ENCODE peak calls at places on chromosomes 13 and 19, in ten cellular contexts. K is suprapubic skin, D is psoas muscle, R is mesothelial cell of epicardium, S is cardiac fibroblast, H is AG04450, C is GM13977, Y is K562, B is thoracic aorta, A is fibroblast of mammary gland. F is an unnamed sample.

GRCh38 chr19:20661150-20661819 is at the start of gene ZNF626:
- DNase-seq in Y (peak), H (peak), R (peak), B (peak), C (peak), A (peak), S (peak), K (peak), D (peak), F (peak)

GRCh38 chr13:93674337-93674755 is 447.7 kb downstream of the GPC6 start:
- DNase-seq in B (no peak), A (no peak), H (no peak), S (no peak), Y (no peak), D (no peak), K (no peak), C (no peak), R (no peak), F (no peak)

GRCh38 chr19:10450853-10451609 is 30.7 kb downstream of the PDE4A start:
- DNase-seq in R (no peak), D (no peak), B (no peak), Y (peak), A (no peak), C (no peak), K (no peak), S (no peak), H (no peak), F (peak)

GRCh38 chr13:44078806-44079378 is 199.2 kb downstream of the LACC1 start:
- DNase-seq in A (no peak), Y (no peak), R (no peak), D (no peak), B (no peak), C (no peak), H (no peak), K (no peak), S (no peak), F (no peak)

GRCh38 chr13:37934339-37935191 is 65.0 kb upstream of the TRPC4 start:
- DNase-seq in A (no peak), C (no peak), R (no peak), K (no peak), B (no peak), Y (no peak), H (no peak), D (no peak), S (no peak), F (no peak)

GRCh38 chr13:33931397-33931987 is 113.5 kb downstream of the RFC3 start:
- DNase-seq in S (peak), C (peak), H (no peak), B (no peak), D (no peak), A (peak), R (no peak), Y (peak), K (no peak), F (peak)

GRCh38 chr19:16030964-16031871 is 45.1 kb upstream of the TPM4 start:
- DNase-seq in D (no peak), K (no peak), Y (no peak), S (no peak), R (no peak), H (no peak), A (no peak), B (no peak), C (no peak), F (no peak)

GRCh38 chr13:98927954-98928927 is 49.6 kb downstream of the DOCK9 start:
- DNase-seq in A (peak), D (no peak), S (peak), K (no peak), R (no peak), B (no peak), H (peak), C (no peak), Y (no peak), F (no peak)

GRCh38 chr19:3006075-3006767 is 22.9 kb downstream of the TLE2 start:
- DNase-seq in K (no peak), Y (peak), B (no peak), H (no peak), C (no peak), R (no peak), D (no peak), A (no peak), S (no peak), F (no peak)

GRCh38 chr19:17475541-17476115 is 5.3 kb downstream of the SLC27A1 start:
- DNase-seq in R (no peak), Y (no peak), K (peak), S (peak), A (peak), D (peak), B (no peak), C (no peak), H (no peak), F (no peak)

GRCh38 chr19:295687-296370 is 4.6 kb upstream of the PLPP2 start:
- DNase-seq in R (no peak), B (no peak), D (peak), Y (no peak), S (no peak), A (no peak), C (no peak), H (no peak), K (no peak), F (no peak)

GRCh38 chr13:100365678-100366077 is 222.9 kb downstream of the GGACT start:
- DNase-seq in Y (no peak), B (no peak), S (no peak), R (no peak), A (peak), D (no peak), H (no peak), C (no peak), K (no peak), F (no peak)

GRCh38 chr19:46478356-46478986 is 7.1 kb upstream of the PNMA8A start:
- DNase-seq in D (no peak), K (no peak), Y (peak), S (peak), B (no peak), H (no peak), R (no peak), A (peak), C (no peak), F (peak)

GRCh38 chr13:25085125-25085742 is 10.7 kb upstream of the PABPC3 start:
- DNase-seq in K (no peak), S (peak), A (peak), D (no peak), Y (no peak), R (no peak), B (no peak), H (no peak), C (peak), F (peak)

GRCh38 chr13:68872338-68872737 is 1235.3 kb upstream of the ATXN8OS start:
- DNase-seq in R (no peak), K (no peak), D (no peak), C (no peak), H (no peak), Y (no peak), A (no peak), B (no peak), S (no peak), F (no peak)

GRCh38 chr13:114145256-114145655 is 12.8 kb upstream of the RASA3 start:
- DNase-seq in D (peak), K (peak), S (no peak), H (no peak), B (no peak), R (no peak), Y (no peak), A (no peak), C (no peak), F (no peak)

GRCh38 chr19:43534811-43535761 is 2.1 kb downstream of the ZNF575 start:
- DNase-seq in B (peak), A (peak), K (peak), Y (peak), R (peak), D (peak), S (peak), H (no peak), C (no peak), F (peak)

GRCh38 chr19:51702103-51702753 is 9.1 kb downstream of the SPACA6 start:
- DNase-seq in A (peak), K (peak), H (no peak), B (peak), Y (peak), D (peak), R (no peak), S (peak), C (no peak), F (peak)

GRCh38 chr19:24140099-24140498 is 53.1 kb downstream of the ZNF254 start:
- DNase-seq in C (no peak), H (peak), D (no peak), K (no peak), B (no peak), Y (no peak), R (no peak), S (peak), A (peak), F (no peak)

GRCh38 chr13:107459430-107459829 is 755.9 kb downstream of the LIG4 start:
- DNase-seq in H (peak), C (no peak), K (no peak), S (peak), R (no peak), A (no peak), B (no peak), Y (no peak), D (no peak), F (no peak)

GRCh38 chr19:17302391-17303166 is 646 bp downstream of the ABHD8 start:
- DNase-seq in S (no peak), A (no peak), C (no peak), B (no peak), R (no peak), D (peak), K (peak), Y (no peak), H (no peak), F (no peak)

GRCh38 chr13:67224148-67224846 is 5.8 kb downstream of the PCDH9 start:
- DNase-seq in D (peak), B (peak), C (no peak), K (peak), S (peak), Y (peak), H (peak), R (peak), A (peak), F (peak)

GRCh38 chr13:23025848-23026608 is 154.8 kb upstream of the SGCG start:
- DNase-seq in A (peak), C (no peak), D (no peak), H (no peak), R (no peak), Y (no peak), K (no peak), S (no peak), B (no peak), F (no peak)

GRCh38 chr19:11451327-11451941 is 16.0 kb downstream of the PRKCSH start:
- DNase-seq in K (no peak), R (no peak), C (no peak), H (no peak), B (no peak), Y (peak), D (no peak), A (no peak), S (no peak), F (no peak)

GRCh38 chr13:40026741-40027140 is 371.3 kb downstream of the COG6 start:
- DNase-seq in D (no peak), A (no peak), R (no peak), Y (no peak), K (no peak), H (no peak), B (no peak), S (no peak), C (peak), F (no peak)

GRCh38 chr19:38713227-38713649 is 31.0 kb downstream of the CAPN12 start:
- DNase-seq in Y (no peak), B (no peak), H (no peak), S (peak), A (peak), R (no peak), K (no peak), C (no peak), D (peak), F (no peak)

GRCh38 chr13:29520671-29521070 is 74.8 kb downstream of the SLC7A1 start:
- DNase-seq in H (peak), A (peak), S (peak), K (peak), D (no peak), R (no peak), C (no peak), Y (no peak), B (no peak), F (peak)

GRCh38 chr13:93260591-93260990 is 34.0 kb downstream of the GPC6 start:
- DNase-seq in S (no peak), Y (no peak), C (no peak), D (no peak), H (no peak), K (no peak), B (no peak), A (peak), R (no peak), F (no peak)

GRCh38 chr19:8615813-8616596 is 5.5 kb upstream of the ADAMTS10 start:
- DNase-seq in B (no peak), K (peak), H (no peak), Y (peak), A (peak), S (peak), R (no peak), C (peak), D (peak), F (peak)

GRCh38 chr19:47157455-47158321 is 27.1 kb downstream of the SAE1 start:
- DNase-seq in C (no peak), D (no peak), Y (no peak), S (peak), B (peak), H (peak), K (peak), A (peak), R (no peak), F (no peak)

GRCh38 chr13:36859259-36859658 is 40.2 kb downstream of the RFXAP start:
- DNase-seq in R (no peak), S (no peak), D (no peak), B (no peak), Y (no peak), H (no peak), A (no peak), C (no peak), K (no peak), F (no peak)

GRCh38 chr13:36862002-36862706 is 43.1 kb downstream of the RFXAP start:
- DNase-seq in S (peak), Y (no peak), D (no peak), H (no peak), R (no peak), C (no peak), A (no peak), K (no peak), B (no peak), F (no peak)

GRCh38 chr13:36857273-36857672 is 38.3 kb downstream of the RFXAP start:
- DNase-seq in C (no peak), B (no peak), A (no peak), S (no peak), K (no peak), Y (no peak), H (no peak), D (no peak), R (no peak), F (no peak)

GRCh38 chr13:36862722-36863121 is 43.7 kb downstream of the RFXAP start:
- DNase-seq in K (no peak), D (no peak), R (no peak), S (no peak), C (no peak), Y (no peak), B (no peak), A (no peak), H (no peak), F (no peak)

DNA sequence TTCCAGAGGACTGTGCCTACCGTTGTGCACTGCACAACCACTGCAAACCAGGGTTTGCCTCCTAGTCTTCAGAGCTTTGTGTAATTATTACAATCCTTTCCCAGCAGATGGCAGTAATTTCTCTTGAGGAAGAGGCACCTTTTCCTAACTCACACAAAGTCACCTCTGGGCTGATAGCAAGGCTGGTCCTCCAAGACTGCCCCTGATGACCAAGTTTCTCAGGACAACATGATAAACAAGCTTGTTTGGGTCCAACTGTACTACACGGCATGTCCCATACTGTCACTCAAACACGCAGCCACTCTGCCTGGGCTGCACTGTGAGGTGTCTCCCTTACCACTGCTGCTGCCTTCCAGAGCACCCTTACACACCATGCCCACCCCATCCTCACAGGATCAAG is 39.3 kb downstream of the RFXAP start:
- DNase-seq in Y (peak), K (no peak), B (no peak), A (peak), R (no peak), H (peak), D (no peak), S (peak), C (peak), F (peak)
- TF ChIP-seq CTCF in Y (peak), K (no peak), B (peak), A (peak), R (peak), H (peak), D (peak), S (peak), C (peak), F (peak)

DNA sequence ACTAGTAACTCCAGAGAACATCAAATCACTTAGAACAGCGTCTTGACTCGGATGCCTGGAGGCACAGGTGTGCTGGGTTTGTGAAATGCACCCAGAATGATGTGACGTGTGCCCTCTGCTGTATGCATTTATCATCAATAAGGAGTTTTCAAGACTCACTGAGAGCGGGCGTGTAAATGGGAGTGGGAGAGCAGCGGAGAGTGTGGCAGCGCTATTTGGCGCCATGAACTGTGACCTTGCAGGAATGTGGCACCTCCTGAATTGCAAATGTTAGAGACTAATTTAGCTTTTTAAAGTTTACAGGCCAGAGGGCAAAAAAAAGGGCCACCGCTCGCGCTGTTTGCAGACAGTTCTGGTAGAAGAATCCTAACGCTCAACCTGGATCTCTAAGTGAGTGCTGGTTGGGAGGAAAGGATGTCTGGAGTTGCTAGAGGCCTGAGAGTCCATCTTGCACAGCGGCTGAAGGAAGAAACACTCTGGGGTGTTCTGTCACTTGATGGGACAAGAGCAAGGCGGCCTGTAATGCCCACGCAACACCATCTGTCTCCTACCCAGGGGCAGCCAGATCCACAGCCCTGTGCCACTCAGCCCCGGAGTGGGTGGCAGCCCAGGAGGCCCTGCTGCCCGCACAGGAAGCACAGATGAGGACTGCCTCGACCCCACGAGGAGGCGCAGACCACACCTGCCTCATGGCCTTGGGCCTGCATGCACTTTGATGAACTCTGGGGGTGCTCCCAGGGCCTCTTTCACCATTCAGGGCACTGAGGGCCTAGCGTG is 19.7 kb downstream of the RANBP3 start:
- DNase-seq in R (no peak), Y (no peak), H (no peak), S (no peak), D (no peak), C (no peak), A (no peak), B (no peak), K (no peak), F (no peak)
- TF ChIP-seq CTCF in R (no peak), Y (no peak), H (no peak), S (no peak), D (no peak), C (no peak), A (no peak), B (no peak), K (no peak), F (no peak)

GRCh38 chr13:19089315-19089714 is 92.3 kb downstream of the TUBA3C start:
- DNase-seq in S (no peak), C (no peak), H (no peak), A (no peak), Y (peak), D (no peak), B (no peak), R (no peak), K (no peak), F (peak)
- TF ChIP-seq CTCF in S (no peak), C (no peak), H (no peak), A (no peak), Y (peak), D (no peak), B (no peak), R (no peak), K (no peak), F (peak)

GRCh38 chr19:5122671-5123409 is 153.9 kb downstream of the KDM4B start:
- DNase-seq in C (no peak), R (no peak), K (no peak), B (no peak), S (no peak), A (no peak), H (no peak), D (no peak), Y (no peak), F (no peak)
- TF ChIP-seq CTCF in C (no peak), R (no peak), K (no peak), B (no peak), S (no peak), A (no peak), H (no peak), D (no peak), Y (no peak), F (no peak)

GRCh38 chr13:26221399-26221720 is 754 bp downstream of the RNF6 start:
- DNase-seq in A (no peak), B (no peak), D (no peak), C (no peak), R (no peak), Y (no peak), S (no peak), K (no peak), H (no peak), F (no peak)

GRCh38 chr13:26222523-26223046 is 471 bp upstream of the RNF6 start:
- DNase-seq in S (no peak), D (no peak), K (no peak), B (no peak), Y (no peak), C (no peak), H (no peak), R (no peak), A (no peak), F (no peak)

GRCh38 chr13:26220575-26220974 is 1.5 kb downstream of the RNF6 start:
- DNase-seq in B (no peak), R (no peak), Y (no peak), S (peak), H (no peak), K (no peak), D (no peak), C (no peak), A (peak), F (no peak)

GRCh38 chr13:26219726-26220125 is 2.4 kb downstream of the RNF6 start:
- DNase-seq in R (no peak), A (peak), S (no peak), C (no peak), K (no peak), Y (no peak), D (no peak), B (no peak), H (no peak), F (no peak)

DNA sequence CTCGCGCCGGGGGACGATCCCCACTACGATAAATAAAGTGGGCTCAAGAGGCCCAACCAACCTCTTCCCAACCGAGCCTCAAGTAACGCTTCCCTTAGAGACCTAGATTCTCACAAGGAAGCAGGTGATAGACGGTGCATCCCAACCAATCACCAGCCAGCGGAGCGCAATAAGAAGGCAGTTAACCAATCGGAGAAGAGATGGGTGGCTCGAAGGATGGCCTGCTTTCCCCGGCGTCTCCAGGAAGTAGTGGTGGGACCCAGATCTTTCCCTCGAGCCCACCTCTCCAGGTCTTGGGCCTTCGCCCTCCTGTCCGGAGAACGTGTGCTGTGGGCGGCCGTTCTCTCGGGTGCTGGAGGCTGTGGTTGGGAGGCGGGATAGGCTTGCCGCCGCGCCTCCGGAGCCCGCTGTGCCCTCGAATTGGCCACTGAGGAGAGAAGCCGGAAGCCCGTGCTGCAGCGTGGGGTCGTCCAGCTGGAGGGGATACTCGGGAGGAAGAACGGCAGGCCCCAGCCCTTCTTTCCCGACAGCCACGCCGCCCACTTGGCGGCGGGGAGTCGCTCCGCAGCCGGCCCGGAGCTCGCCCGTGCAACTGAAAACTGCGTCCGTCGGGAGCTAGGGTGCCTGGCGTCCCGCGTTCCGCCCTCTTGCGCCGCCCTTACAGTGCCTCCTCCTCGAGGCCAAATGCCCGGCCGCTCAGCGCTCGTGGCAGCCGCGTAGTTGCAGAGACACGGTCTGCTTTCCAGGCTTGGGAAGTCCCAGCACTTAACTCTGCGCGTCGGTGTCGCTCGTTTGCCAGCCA is at the start of gene RNF6:
- DNase-seq in D (peak), A (peak), Y (peak), H (peak), R (peak), S (peak), C (peak), B (peak), K (peak), F (peak)
- TF ChIP-seq CTCF in D (no peak), A (no peak), Y (no peak), H (no peak), R (no peak), S (peak), C (no peak), B (no peak), K (no peak), F (peak)